ENCODE peak calls at places on chromosome 20, in five cellular contexts. M is astrocyte; K is nephron progenitor cell; V is fibroblast of lung; B is stimulated activated CD4-positive, alpha-beta T cell treated with anti-CD3 and anti-CD28 coated beads, Interleukin-2, amount 100 ng/mL, for 24 hours. F is an unnamed sample.

GRCh38 chr20:9388826-9389187 is 125.6 kb upstream of the LAMP5 start:
- DNase-seq in M (peak; percentile 26), K (no peak), V (no peak), B (no peak), F (no peak)

GRCh38 chr20:25011831-25012241 is 19.3 kb upstream of the APMAP start:
- DNase-seq in M (no peak), K (no peak), V (no peak), B (no peak), F (peak; percentile 20)

GRCh38 chr20:20956586-20956985 is 149.6 kb downstream of the LINC00237 start:
- DNase-seq in M (no peak), K (no peak), V (no peak), B (no peak), F (no peak)

GRCh38 chr20:63531686-63532448 is 5.3 kb downstream of the PTK6 start:
- DNase-seq in M (no peak), K (no peak), V (no peak), B (no peak), F (no peak)

GRCh38 chr20:37598611-37599342 is 71.1 kb upstream of the BLCAP start:
- DNase-seq in M (no peak), K (no peak), V (no peak), B (no peak), F (no peak)

GRCh38 chr20:49276895-49277785 is 717 bp downstream of the ZNFX1 start:
- DNase-seq in M (no peak), K (peak; percentile 13), V (no peak), B (peak; percentile 66), F (peak; percentile 64)

GRCh38 chr20:62688855-62689460 is 19.7 kb upstream of the NTSR1 start:
- DNase-seq in M (peak; percentile 6), K (no peak), V (no peak), B (no peak), F (no peak)

GRCh38 chr20:50367104-50367674 is 143.0 kb upstream of the PTPN1 start:
- DNase-seq in M (no peak), K (no peak), V (no peak), B (no peak), F (no peak)

GRCh38 chr20:10924628-10925266 is 250.9 kb upstream of the JAG1 start:
- DNase-seq in M (peak; percentile 86), K (no peak), V (peak; percentile 92), B (no peak), F (peak; percentile 48)

GRCh38 chr20:17663486-17663885 is 18.6 kb downstream of the RRBP1 start:
- DNase-seq in M (peak; percentile 49), K (no peak), V (no peak), B (no peak), F (no peak)

GRCh38 chr20:34271961-34272360 is 30.7 kb downstream of the ASIP start:
- DNase-seq in M (peak; percentile 90), K (no peak), V (no peak), B (no peak), F (peak; percentile 74)

GRCh38 chr20:58746551-58747399 is 54.2 kb downstream of the NPEPL1 start:
- DNase-seq in M (no peak), K (no peak), V (peak; percentile 2), B (no peak), F (no peak)

GRCh38 chr20:11544029-11544678 is 373.5 kb upstream of the BTBD3 start:
- DNase-seq in M (peak; percentile 40), K (peak; percentile 42), V (peak; percentile 81), B (no peak), F (peak; percentile 78)

GRCh38 chr20:57388953-57389694 is 2.1 kb upstream of the RBM38 start:
- DNase-seq in M (peak; percentile 41), K (peak; percentile 85), V (peak; percentile 65), B (peak; percentile 73), F (no peak)

GRCh38 chr20:328596-329324 is 3.4 kb downstream of the SOX12 start:
- DNase-seq in M (no peak), K (no peak), V (no peak), B (no peak), F (no peak)

GRCh38 chr20:37007898-37008649 is 56.6 kb upstream of the SAMHD1 start:
- DNase-seq in M (peak; percentile 20), K (no peak), V (peak; percentile 53), B (no peak), F (no peak)

GRCh38 chr20:45052698-45053440 is 48.1 kb downstream of the KCNS1 start:
- DNase-seq in M (peak; percentile 96), K (no peak), V (peak; percentile 30), B (no peak), F (peak; percentile 54)

GRCh38 chr20:5549200-5549599 is 201.0 kb upstream of the SHLD1 start:
- DNase-seq in M (no peak), K (no peak), V (no peak), B (no peak), F (no peak)

GRCh38 chr20:57460781-57461465 is 64.0 kb downstream of the CTCFL start:
- DNase-seq in M (no peak), K (no peak), V (no peak), B (no peak), F (no peak)

GRCh38 chr20:50376888-50377459 is 133.2 kb upstream of the PTPN1 start:
- DNase-seq in M (no peak), K (no peak), V (no peak), B (no peak), F (no peak)

GRCh38 chr20:48463096-48463710 is 364.6 kb downstream of the PREX1 start:
- DNase-seq in M (no peak), K (no peak), V (no peak), B (no peak), F (no peak)

GRCh38 chr20:37276494-37277252 is 12.8 kb upstream of the MANBAL start:
- DNase-seq in M (peak; percentile 79), K (no peak), V (peak; percentile 95), B (no peak), F (no peak)

GRCh38 chr20:44728835-44729342 is 13.7 kb downstream of the CCN5 start:
- DNase-seq in M (peak; percentile 56), K (no peak), V (peak; percentile 84), B (no peak), F (no peak)

GRCh38 chr20:2625062-2625461 is 27.4 kb upstream of the NOP56 start:
- DNase-seq in M (no peak), K (no peak), V (no peak), B (no peak), F (no peak)

GRCh38 chr20:32451682-32452461 is 93.7 kb downstream of the ASXL1 start:
- DNase-seq in M (no peak), K (no peak), V (no peak), B (no peak), F (no peak)

GRCh38 chr20:17507032-17507431 is 24.1 kb downstream of the BFSP1 start:
- DNase-seq in M (no peak), K (no peak), V (no peak), B (no peak), F (no peak)

GRCh38 chr20:44204832-44205215 is 5.7 kb downstream of the OSER1 start:
- DNase-seq in M (no peak), K (no peak), V (no peak), B (no peak), F (no peak)

GRCh38 chr20:53048387-53048786 is 76.2 kb downstream of the TSHZ2 start:
- DNase-seq in M (no peak), K (no peak), V (no peak), B (no peak), F (no peak)

GRCh38 chr20:60206259-60206658 is 248.0 kb downstream of the CDH26 start:
- DNase-seq in M (peak; percentile 20), K (peak; percentile 41), V (peak; percentile 52), B (no peak), F (no peak)

GRCh38 chr20:415820-416322 is 7.8 kb downstream of the RBCK1 start:
- DNase-seq in M (no peak), K (no peak), V (peak; percentile 29), B (no peak), F (no peak)

GRCh38 chr20:61644387-61645076 is 392.5 kb downstream of the CDH4 start:
- DNase-seq in M (no peak), K (peak; percentile 25), V (no peak), B (no peak), F (no peak)

GRCh38 chr20:16025084-16025483 is 548.2 kb downstream of the KIF16B start:
- DNase-seq in M (no peak), K (no peak), V (no peak), B (no peak), F (no peak)

F was measured in SJSA1.